ENCODE peak calls at places on chromosomes 16 and 17, in four cellular contexts. Y is activated T-helper 9 cell treated with anti-CD3 and anti-CD28 coated beads, Interleukin-2, amount 50 U/mL, for 16 hours; D is B cell; V is stimulated activated CD4-positive, alpha-beta T cell treated with anti-CD3 and anti-CD28 coated beads, TNF-alpha, amount 100 ng/mL, for 48 hours. F is an unnamed sample.

GRCh38 chr16:75996491-75996890 is 270.2 kb upstream of the CPHXL start:
- DNase-seq in Y (no peak), D (no peak), V (no peak), F (no peak)

GRCh38 chr17:39667262-39668140 is 752 bp upstream of the PNMT start:
- DNase-seq in Y (no peak), D (peak), V (no peak), F (no peak)

GRCh38 chr16:8674413-8675022 is at the start of gene ABAT:
- DNase-seq in Y (peak), D (peak), V (peak), F (peak)

GRCh38 chr17:55959756-55960155 is 193.5 kb upstream of the ANKFN1 start:
- DNase-seq in Y (no peak), D (no peak), V (no peak), F (no peak)

GRCh38 chr17:9199474-9200196 is 178.3 kb downstream of the NTN1 start:
- DNase-seq in Y (no peak), D (no peak), V (no peak), F (no peak)

GRCh38 chr17:79038545-79039135 is 14.7 kb downstream of the C1QTNF1 start:
- DNase-seq in Y (no peak), D (no peak), V (no peak), F (no peak)

GRCh38 chr16:27779719-27780161 is 229.8 kb downstream of the KATNIP start:
- DNase-seq in Y (no peak), D (no peak), V (no peak), F (no peak)

GRCh38 chr17:50722746-50723145 is 3.3 kb downstream of the LUC7L3 start:
- DNase-seq in Y (no peak), D (no peak), V (no peak), F (no peak)

GRCh38 chr16:72427786-72428480 is 256.0 kb upstream of the PMFBP1 start:
- DNase-seq in Y (no peak), D (no peak), V (no peak), F (no peak)

GRCh38 chr16:67673712-67674580 is 7.3 kb downstream of the C16orf86 start:
- DNase-seq in Y (no peak), D (no peak), V (no peak), F (no peak)

GRCh38 chr17:56581635-56582605 is 11.6 kb upstream of the NOG start:
- DNase-seq in Y (no peak), D (no peak), V (no peak), F (no peak)